ENCODE peak calls at places on chromosome 14, in five cellular contexts. One of them, this sample, is unnamed.

GRCh38 chr14:52834440-52834842 is 43.0 kb upstream of the GNPNAT1 start:
- DNase-seq in astrocyte: peak
- DNase-seq in AG10803: peak
- DNase-seq in HL-60: no peak
- DNase-seq in GM06990: no peak
- DNase-seq in this sample: no peak

GRCh38 chr14:51319181-51319597 is 79.1 kb downstream of the TMX1 start:
- DNase-seq in GM06990: no peak
- DNase-seq in AG10803: peak
- DNase-seq in astrocyte: peak
- DNase-seq in HL-60: no peak
- DNase-seq in this sample: no peak

GRCh38 chr14:41505491-41505890 is 101.2 kb upstream of the LRFN5 start:
- DNase-seq in astrocyte: no peak
- DNase-seq in HL-60: no peak
- DNase-seq in GM06990: no peak
- DNase-seq in AG10803: no peak
- DNase-seq in this sample: no peak

GRCh38 chr14:79568566-79568965 is 642.7 kb downstream of the DIO2 start:
- DNase-seq in GM06990: no peak
- DNase-seq in HL-60: no peak
- DNase-seq in astrocyte: peak
- DNase-seq in AG10803: no peak
- DNase-seq in this sample: no peak

GRCh38 chr14:70416322-70416716 is 571 bp downstream of the SYNJ2BP start:
- DNase-seq in AG10803: peak
- DNase-seq in GM06990: no peak
- DNase-seq in HL-60: no peak
- DNase-seq in astrocyte: peak
- DNase-seq in this sample: no peak

GRCh38 chr14:50778757-50779483 is 52.0 kb downstream of the NIN start:
- DNase-seq in astrocyte: peak
- DNase-seq in HL-60: no peak
- DNase-seq in GM06990: no peak
- DNase-seq in AG10803: peak
- DNase-seq in this sample: no peak

GRCh38 chr14:99915305-99916090 is 122.3 kb downstream of the EML1 start:
- DNase-seq in astrocyte: no peak
- DNase-seq in HL-60: no peak
- DNase-seq in AG10803: no peak
- DNase-seq in GM06990: no peak
- DNase-seq in this sample: no peak

GRCh38 chr14:49553892-49554291 is 32.3 kb downstream of the RPS29 start:
- DNase-seq in AG10803: no peak
- DNase-seq in GM06990: no peak
- DNase-seq in astrocyte: no peak
- DNase-seq in HL-60: no peak
- DNase-seq in this sample: no peak

GRCh38 chr14:59116984-59117415 is 71.5 kb upstream of the DAAM1 start:
- DNase-seq in AG10803: no peak
- DNase-seq in GM06990: peak
- DNase-seq in astrocyte: peak
- DNase-seq in HL-60: no peak
- DNase-seq in this sample: no peak

GRCh38 chr14:79842270-79842669 is 369.0 kb downstream of the DIO2 start:
- DNase-seq in AG10803: peak
- DNase-seq in astrocyte: peak
- DNase-seq in HL-60: no peak
- DNase-seq in GM06990: no peak
- DNase-seq in this sample: no peak

GRCh38 chr14:62739647-62740046 is 305.6 kb downstream of the KCNH5 start:
- DNase-seq in GM06990: no peak
- DNase-seq in AG10803: no peak
- DNase-seq in HL-60: no peak
- DNase-seq in astrocyte: no peak
- DNase-seq in this sample: no peak

GRCh38 chr14:32703246-32703645 is 235.4 kb upstream of the NPAS3 start:
- DNase-seq in astrocyte: peak
- DNase-seq in AG10803: peak
- DNase-seq in GM06990: no peak
- DNase-seq in HL-60: no peak
- DNase-seq in this sample: no peak

GRCh38 chr14:101355284-101355683 is 206.0 kb upstream of the DIO3 start:
- DNase-seq in HL-60: no peak
- DNase-seq in AG10803: no peak
- DNase-seq in GM06990: no peak
- DNase-seq in astrocyte: no peak
- DNase-seq in this sample: no peak

GRCh38 chr14:65243766-65244442 is 141.6 kb upstream of the MAX start:
- DNase-seq in GM06990: no peak
- DNase-seq in astrocyte: no peak
- DNase-seq in AG10803: peak
- DNase-seq in HL-60: peak
- DNase-seq in this sample: no peak

GRCh38 chr14:37593496-37594237 is 1.4 kb downstream of the FOXA1 start:
- DNase-seq in GM06990: no peak
- DNase-seq in HL-60: no peak
- DNase-seq in AG10803: no peak
- DNase-seq in astrocyte: no peak
- DNase-seq in this sample: no peak

GRCh38 chr14:31827325-31827724 is 249.8 kb upstream of the ARHGAP5 start:
- DNase-seq in astrocyte: no peak
- DNase-seq in GM06990: no peak
- DNase-seq in AG10803: no peak
- DNase-seq in HL-60: no peak
- DNase-seq in this sample: no peak

GRCh38 chr14:70052990-70053389 is 135.8 kb downstream of the SLC8A3 start:
- DNase-seq in HL-60: no peak
- DNase-seq in AG10803: peak
- DNase-seq in GM06990: no peak
- DNase-seq in astrocyte: no peak
- DNase-seq in this sample: no peak

GRCh38 chr14:21385170-21385904 is 1.5 kb upstream of the SUPT16H start:
- DNase-seq in astrocyte: no peak
- DNase-seq in HL-60: peak
- DNase-seq in GM06990: peak
- DNase-seq in AG10803: no peak
- DNase-seq in this sample: peak

GRCh38 chr14:103741876-103742275 is 26.3 kb downstream of the ZFYVE21 start:
- DNase-seq in GM06990: no peak
- DNase-seq in astrocyte: no peak
- DNase-seq in AG10803: no peak
- DNase-seq in HL-60: no peak
- DNase-seq in this sample: no peak

DNA sequence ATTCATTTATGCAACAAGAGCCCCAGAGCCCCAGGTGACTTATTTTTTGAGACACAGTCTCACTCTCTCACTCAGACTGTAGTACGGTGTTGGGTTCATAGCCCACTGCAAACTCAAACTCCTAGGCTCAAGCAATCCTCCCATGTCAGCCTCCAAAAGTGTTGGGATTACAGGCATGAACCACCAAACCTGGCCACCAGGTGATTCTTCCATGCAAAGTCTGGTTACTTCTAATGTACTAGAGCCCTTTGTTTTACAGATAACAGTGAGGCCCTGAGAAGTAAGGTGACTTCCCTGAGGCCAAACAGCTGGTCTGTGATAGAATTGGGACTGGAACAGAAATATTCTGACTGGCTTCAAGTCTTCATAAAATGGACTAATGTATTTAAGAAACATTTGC is 10.0 kb upstream of the KCNK10 start:
- DNase-seq in GM06990: no peak
- DNase-seq in HL-60: no peak
- DNase-seq in AG10803: no peak
- DNase-seq in astrocyte: no peak
- DNase-seq in this sample: no peak
- TF ChIP-seq CTCF in GM06990: no peak
- TF ChIP-seq CTCF in HL-60: no peak
- TF ChIP-seq CTCF in AG10803: no peak
- TF ChIP-seq CTCF in astrocyte: no peak
- TF ChIP-seq CTCF in this sample: no peak

GRCh38 chr14:102538598-102539543 is 29.3 kb upstream of the ANKRD9 start:
- DNase-seq in AG10803: no peak
- DNase-seq in astrocyte: no peak
- DNase-seq in GM06990: no peak
- DNase-seq in HL-60: no peak
- DNase-seq in this sample: no peak
- TF ChIP-seq CTCF in AG10803: no peak
- TF ChIP-seq CTCF in astrocyte: no peak
- TF ChIP-seq CTCF in GM06990: no peak
- TF ChIP-seq CTCF in HL-60: no peak
- TF ChIP-seq CTCF in this sample: no peak

GRCh38 chr14:77991128-77991772 is 178.9 kb upstream of the NRXN3 start:
- DNase-seq in GM06990: no peak
- DNase-seq in astrocyte: no peak
- DNase-seq in HL-60: no peak
- DNase-seq in AG10803: no peak
- DNase-seq in this sample: no peak
- TF ChIP-seq CTCF in GM06990: peak
- TF ChIP-seq CTCF in astrocyte: no peak
- TF ChIP-seq CTCF in HL-60: no peak
- TF ChIP-seq CTCF in AG10803: no peak
- TF ChIP-seq CTCF in this sample: no peak

GRCh38 chr14:90293766-90294471 is 37.6 kb downstream of the PSMC1 start:
- DNase-seq in GM06990: no peak
- DNase-seq in HL-60: no peak
- DNase-seq in AG10803: no peak
- DNase-seq in astrocyte: no peak
- DNase-seq in this sample: no peak

GRCh38 chr14:90294872-90295271 is 36.9 kb downstream of the NRDE2 start:
- DNase-seq in AG10803: no peak
- DNase-seq in astrocyte: no peak
- DNase-seq in HL-60: peak
- DNase-seq in GM06990: no peak
- DNase-seq in this sample: no peak

GRCh38 chr14:90290612-90291011 is 34.3 kb downstream of the PSMC1 start:
- DNase-seq in AG10803: no peak
- DNase-seq in GM06990: no peak
- DNase-seq in HL-60: no peak
- DNase-seq in astrocyte: no peak
- DNase-seq in this sample: no peak

GRCh38 chr14:90288646-90289355 is 32.4 kb downstream of the PSMC1 start:
- DNase-seq in astrocyte: no peak
- DNase-seq in HL-60: no peak
- DNase-seq in AG10803: peak
- DNase-seq in GM06990: no peak
- DNase-seq in this sample: peak

DNA sequence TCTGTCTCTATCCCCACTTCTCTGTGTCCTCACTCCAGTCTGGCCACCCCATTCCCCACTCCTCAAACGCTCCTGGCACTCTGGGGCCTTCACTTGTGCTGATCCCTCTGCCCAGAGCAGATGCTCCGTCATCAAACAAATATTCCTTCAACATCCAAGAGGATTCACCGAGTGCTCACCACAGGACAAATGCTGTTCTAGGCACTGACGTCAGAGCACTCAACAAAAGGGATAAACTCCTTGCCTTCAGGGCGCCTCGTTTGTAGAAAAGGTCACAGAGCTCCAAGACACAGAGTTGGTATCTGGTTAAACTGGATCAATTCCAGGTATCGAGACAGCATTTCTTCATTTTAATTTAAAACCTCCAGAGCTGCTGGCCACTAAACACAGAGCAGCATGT is 35.3 kb downstream of the PSMC1 start:
- DNase-seq in GM06990: no peak
- DNase-seq in AG10803: no peak
- DNase-seq in HL-60: no peak
- DNase-seq in astrocyte: no peak
- DNase-seq in this sample: no peak
- TF ChIP-seq CTCF in GM06990: no peak
- TF ChIP-seq CTCF in AG10803: no peak
- TF ChIP-seq CTCF in HL-60: no peak
- TF ChIP-seq CTCF in astrocyte: no peak
- TF ChIP-seq CTCF in this sample: no peak

DNA sequence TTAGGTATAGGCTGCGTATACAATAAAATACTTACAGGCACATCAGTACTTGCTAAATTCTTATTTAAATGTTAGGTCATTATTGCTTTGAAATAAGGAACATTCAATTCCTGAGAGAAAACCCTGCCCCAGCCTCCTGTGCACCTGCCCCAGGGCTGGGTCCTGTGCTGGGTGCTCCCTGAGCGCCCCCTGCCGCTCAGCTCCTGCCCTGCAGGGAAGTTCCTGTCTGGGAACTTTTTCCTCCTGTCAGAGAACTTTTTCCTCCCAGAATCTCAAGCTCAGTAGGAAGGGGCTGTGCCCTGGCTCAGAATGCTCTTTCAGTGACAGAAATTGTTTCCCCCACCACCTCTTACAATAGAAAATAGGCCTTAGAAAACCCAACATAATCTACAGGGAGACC is 751.1 kb downstream of the TMEM121 start:
- DNase-seq in AG10803: no peak
- DNase-seq in GM06990: peak
- DNase-seq in astrocyte: no peak
- DNase-seq in HL-60: no peak
- DNase-seq in this sample: peak
- TF ChIP-seq CTCF in AG10803: no peak
- TF ChIP-seq CTCF in GM06990: peak
- TF ChIP-seq CTCF in astrocyte: no peak
- TF ChIP-seq CTCF in HL-60: peak
- TF ChIP-seq CTCF in this sample: peak

GRCh38 chr14:72553161-72553560 is 340.7 kb downstream of the DPF3 start:
- DNase-seq in astrocyte: no peak
- DNase-seq in HL-60: no peak
- DNase-seq in AG10803: no peak
- DNase-seq in GM06990: no peak
- DNase-seq in this sample: no peak

GRCh38 chr14:72553656-72554055 is 340.2 kb downstream of the DPF3 start:
- DNase-seq in GM06990: no peak
- DNase-seq in HL-60: no peak
- DNase-seq in astrocyte: no peak
- DNase-seq in AG10803: peak
- DNase-seq in this sample: no peak

GRCh38 chr14:72555609-72556000 is 338.3 kb downstream of the DPF3 start:
- DNase-seq in GM06990: no peak
- DNase-seq in HL-60: no peak
- DNase-seq in astrocyte: no peak
- DNase-seq in AG10803: no peak
- DNase-seq in this sample: no peak

GRCh38 chr14:72554401-72554800 is 339.5 kb downstream of the DPF3 start:
- DNase-seq in AG10803: no peak
- DNase-seq in HL-60: no peak
- DNase-seq in astrocyte: no peak
- DNase-seq in GM06990: no peak
- DNase-seq in this sample: no peak

GRCh38 chr14:72554994-72555608 is 338.8 kb downstream of the DPF3 start:
- DNase-seq in GM06990: no peak
- DNase-seq in AG10803: no peak
- DNase-seq in astrocyte: no peak
- DNase-seq in HL-60: no peak
- DNase-seq in this sample: no peak
- TF ChIP-seq CTCF in GM06990: no peak
- TF ChIP-seq CTCF in AG10803: no peak
- TF ChIP-seq CTCF in astrocyte: no peak
- TF ChIP-seq CTCF in HL-60: no peak
- TF ChIP-seq CTCF in this sample: no peak

This sample was measured in GM10248.